ENCODE peak calls at places on chromosome 16, in seven cellular contexts. S is fibroblast of pulmonary artery; I is stimulated activated effector memory CD8-positive, alpha-beta T cell treated with anti-CD3 and anti-CD28 coated beads, Interleukin-12 subunit alpha, Interleukin-12 subunit beta, amount 100 ng/mL, for 72 hours; O is NCI-H1930; N is cardiac muscle cell; F is H54; Q is NCI-H82. J is an unnamed sample.

GRCh38 chr16:89080251-89080853 is 13.3 kb upstream of the ACSF3 start:
- DNase-seq in F (no peak), Q (no peak), O (no peak), I (no peak), N (no peak), S (no peak), J (no peak)

GRCh38 chr16:73572135-73572534 is 524.2 kb upstream of the ZFHX3 start:
- DNase-seq in I (no peak), F (no peak), O (no peak), Q (peak), S (peak), N (no peak), J (no peak)

GRCh38 chr16:2591476-2592240 is 53.8 kb downstream of the PDPK1 start:
- DNase-seq in S (no peak), N (no peak), I (no peak), Q (no peak), F (no peak), O (no peak), J (no peak)

GRCh38 chr16:20107086-20107485 is 33.4 kb upstream of the GPR139 start:
- DNase-seq in N (no peak), F (no peak), I (no peak), O (no peak), Q (peak), S (no peak), J (no peak)

GRCh38 chr16:3645504-3646347 is 8.8 kb upstream of the DNASE1 start:
- DNase-seq in F (no peak), N (peak), O (no peak), Q (no peak), S (no peak), I (no peak), J (no peak)

GRCh38 chr16:7182510-7183109 is 150.0 kb upstream of the RBFOX1 start:
- DNase-seq in S (no peak), I (no peak), Q (no peak), N (no peak), O (no peak), F (no peak), J (no peak)

GRCh38 chr16:49395021-49395420 is 21.4 kb downstream of the C16orf78 start:
- DNase-seq in I (no peak), O (no peak), S (no peak), Q (no peak), N (no peak), F (no peak), J (no peak)

GRCh38 chr16:89224665-89225064 is 7.2 kb downstream of the ZNF778 start:
- DNase-seq in Q (no peak), N (no peak), O (no peak), F (no peak), S (no peak), I (no peak), J (no peak)

GRCh38 chr16:886084-886543 is 84.7 kb downstream of the LMF1 start:
- DNase-seq in Q (no peak), F (no peak), I (no peak), N (peak), O (no peak), S (peak), J (no peak)

GRCh38 chr16:72621651-72622050 is 426.3 kb downstream of the ZFHX3 start:
- DNase-seq in O (no peak), N (no peak), I (no peak), F (no peak), Q (no peak), S (peak), J (no peak)

GRCh38 chr16:12314786-12315185 is 338.3 kb downstream of the SNX29 start:
- DNase-seq in S (no peak), Q (no peak), F (no peak), O (no peak), I (no peak), N (no peak), J (no peak)

GRCh38 chr16:57689772-57690558 is 4.6 kb upstream of the DRC7 start:
- DNase-seq in O (no peak), S (no peak), I (peak), Q (peak), N (peak), F (no peak), J (peak)